ENCODE peak calls at places on chromosomes 12 and 14, in ten cellular contexts. One of them, this sample, is unnamed.

GRCh38 chr12:108619369-108620160 is 14.1 kb downstream of the SELPLG start:
- DNase-seq in GM23248: no peak
- DNase-seq in lower lobe of right lung: no peak
- DNase-seq in iris pigment epithelial cell: no peak
- DNase-seq in EH: no peak
- DNase-seq in HFF-Myc: no peak
- DNase-seq in HEK293T: no peak
- DNase-seq in fibroblast of lung: no peak
- DNase-seq in activated T-cell treated with anti-CD3 and anti-CD28 coated beads, Interleukin-2, amount 50 U/mL, for 48 hours: no peak
- DNase-seq in right atrium auricular region: no peak
- DNase-seq in this sample: no peak

GRCh38 chr12:55681142-55682077 is 26.3 kb downstream of the ITGA7 start:
- DNase-seq in iris pigment epithelial cell: peak
- DNase-seq in GM23248: peak
- DNase-seq in EH: peak
- DNase-seq in HEK293T: peak
- DNase-seq in HFF-Myc: peak
- DNase-seq in right atrium auricular region: peak
- DNase-seq in lower lobe of right lung: peak
- DNase-seq in fibroblast of lung: peak
- DNase-seq in activated T-cell treated with anti-CD3 and anti-CD28 coated beads, Interleukin-2, amount 50 U/mL, for 48 hours: no peak
- DNase-seq in this sample: peak

GRCh38 chr14:69858801-69859200 is 20.4 kb upstream of the SMOC1 start:
- DNase-seq in activated T-cell treated with anti-CD3 and anti-CD28 coated beads, Interleukin-2, amount 50 U/mL, for 48 hours: no peak
- DNase-seq in EH: no peak
- DNase-seq in HEK293T: no peak
- DNase-seq in iris pigment epithelial cell: no peak
- DNase-seq in HFF-Myc: no peak
- DNase-seq in GM23248: no peak
- DNase-seq in lower lobe of right lung: no peak
- DNase-seq in fibroblast of lung: no peak
- DNase-seq in right atrium auricular region: no peak
- DNase-seq in this sample: no peak

GRCh38 chr14:75979071-75979571 is 2.7 kb downstream of the TGFB3 start:
- DNase-seq in EH: peak
- DNase-seq in iris pigment epithelial cell: peak
- DNase-seq in activated T-cell treated with anti-CD3 and anti-CD28 coated beads, Interleukin-2, amount 50 U/mL, for 48 hours: peak
- DNase-seq in GM23248: peak
- DNase-seq in HFF-Myc: no peak
- DNase-seq in fibroblast of lung: peak
- DNase-seq in lower lobe of right lung: no peak
- DNase-seq in right atrium auricular region: no peak
- DNase-seq in HEK293T: peak
- DNase-seq in this sample: peak

GRCh38 chr12:71057330-71057729 is 100.5 kb downstream of the TSPAN8 start:
- DNase-seq in activated T-cell treated with anti-CD3 and anti-CD28 coated beads, Interleukin-2, amount 50 U/mL, for 48 hours: no peak
- DNase-seq in lower lobe of right lung: no peak
- DNase-seq in iris pigment epithelial cell: no peak
- DNase-seq in fibroblast of lung: peak
- DNase-seq in HFF-Myc: no peak
- DNase-seq in right atrium auricular region: no peak
- DNase-seq in EH: no peak
- DNase-seq in HEK293T: no peak
- DNase-seq in GM23248: no peak
- DNase-seq in this sample: peak

GRCh38 chr12:116556964-116557706 is 2.0 kb upstream of the MAP1LC3B2 start:
- DNase-seq in lower lobe of right lung: no peak
- DNase-seq in HEK293T: no peak
- DNase-seq in EH: peak
- DNase-seq in HFF-Myc: no peak
- DNase-seq in iris pigment epithelial cell: peak
- DNase-seq in right atrium auricular region: no peak
- DNase-seq in fibroblast of lung: no peak
- DNase-seq in GM23248: peak
- DNase-seq in activated T-cell treated with anti-CD3 and anti-CD28 coated beads, Interleukin-2, amount 50 U/mL, for 48 hours: no peak
- DNase-seq in this sample: no peak

GRCh38 chr12:127293507-127294310 is 973.3 kb upstream of the TMEM132C start:
- DNase-seq in HEK293T: peak
- DNase-seq in EH: peak
- DNase-seq in fibroblast of lung: peak
- DNase-seq in activated T-cell treated with anti-CD3 and anti-CD28 coated beads, Interleukin-2, amount 50 U/mL, for 48 hours: peak
- DNase-seq in lower lobe of right lung: peak
- DNase-seq in iris pigment epithelial cell: peak
- DNase-seq in HFF-Myc: peak
- DNase-seq in right atrium auricular region: peak
- DNase-seq in GM23248: peak
- DNase-seq in this sample: peak

GRCh38 chr14:32414808-32415255 is 85.7 kb downstream of the AKAP6 start:
- DNase-seq in fibroblast of lung: peak
- DNase-seq in iris pigment epithelial cell: peak
- DNase-seq in EH: peak
- DNase-seq in HEK293T: no peak
- DNase-seq in activated T-cell treated with anti-CD3 and anti-CD28 coated beads, Interleukin-2, amount 50 U/mL, for 48 hours: no peak
- DNase-seq in lower lobe of right lung: no peak
- DNase-seq in GM23248: peak
- DNase-seq in HFF-Myc: no peak
- DNase-seq in right atrium auricular region: no peak
- DNase-seq in this sample: peak

GRCh38 chr12:110853856-110854255 is 7.1 kb downstream of the CCDC63 start:
- DNase-seq in GM23248: no peak
- DNase-seq in EH: peak
- DNase-seq in iris pigment epithelial cell: no peak
- DNase-seq in right atrium auricular region: no peak
- DNase-seq in HEK293T: no peak
- DNase-seq in lower lobe of right lung: no peak
- DNase-seq in activated T-cell treated with anti-CD3 and anti-CD28 coated beads, Interleukin-2, amount 50 U/mL, for 48 hours: no peak
- DNase-seq in HFF-Myc: no peak
- DNase-seq in fibroblast of lung: peak
- DNase-seq in this sample: no peak

GRCh38 chr12:53097207-53097563 is 282 bp upstream of the IGFBP6 start:
- DNase-seq in HEK293T: no peak
- DNase-seq in lower lobe of right lung: no peak
- DNase-seq in EH: peak
- DNase-seq in activated T-cell treated with anti-CD3 and anti-CD28 coated beads, Interleukin-2, amount 50 U/mL, for 48 hours: no peak
- DNase-seq in right atrium auricular region: no peak
- DNase-seq in fibroblast of lung: peak
- DNase-seq in iris pigment epithelial cell: peak
- DNase-seq in GM23248: peak
- DNase-seq in HFF-Myc: no peak
- DNase-seq in this sample: no peak

GRCh38 chr12:116684891-116685290 is 53.0 kb downstream of the SPRING1 start:
- DNase-seq in lower lobe of right lung: no peak
- DNase-seq in HFF-Myc: no peak
- DNase-seq in fibroblast of lung: no peak
- DNase-seq in EH: no peak
- DNase-seq in right atrium auricular region: no peak
- DNase-seq in HEK293T: no peak
- DNase-seq in GM23248: no peak
- DNase-seq in activated T-cell treated with anti-CD3 and anti-CD28 coated beads, Interleukin-2, amount 50 U/mL, for 48 hours: no peak
- DNase-seq in iris pigment epithelial cell: no peak
- DNase-seq in this sample: no peak

GRCh38 chr14:45893127-45893526 is 640.1 kb upstream of the MIS18BP1 start:
- DNase-seq in HFF-Myc: no peak
- DNase-seq in iris pigment epithelial cell: no peak
- DNase-seq in activated T-cell treated with anti-CD3 and anti-CD28 coated beads, Interleukin-2, amount 50 U/mL, for 48 hours: no peak
- DNase-seq in lower lobe of right lung: no peak
- DNase-seq in EH: no peak
- DNase-seq in right atrium auricular region: no peak
- DNase-seq in HEK293T: no peak
- DNase-seq in fibroblast of lung: no peak
- DNase-seq in GM23248: no peak
- DNase-seq in this sample: no peak

GRCh38 chr12:76586764-76587395 is 27.3 kb upstream of the OSBPL8 start:
- DNase-seq in GM23248: peak
- DNase-seq in iris pigment epithelial cell: peak
- DNase-seq in fibroblast of lung: peak
- DNase-seq in lower lobe of right lung: no peak
- DNase-seq in activated T-cell treated with anti-CD3 and anti-CD28 coated beads, Interleukin-2, amount 50 U/mL, for 48 hours: no peak
- DNase-seq in HFF-Myc: no peak
- DNase-seq in HEK293T: peak
- DNase-seq in right atrium auricular region: no peak
- DNase-seq in EH: peak
- DNase-seq in this sample: peak

GRCh38 chr14:94026173-94026885 is at the start of gene OTUB2:
- DNase-seq in HEK293T: peak
- DNase-seq in fibroblast of lung: peak
- DNase-seq in EH: peak
- DNase-seq in activated T-cell treated with anti-CD3 and anti-CD28 coated beads, Interleukin-2, amount 50 U/mL, for 48 hours: peak
- DNase-seq in iris pigment epithelial cell: peak
- DNase-seq in HFF-Myc: peak
- DNase-seq in lower lobe of right lung: peak
- DNase-seq in right atrium auricular region: peak
- DNase-seq in GM23248: peak
- DNase-seq in this sample: peak

GRCh38 chr12:120844768-120845449 is 59.2 kb downstream of the SPPL3 start:
- DNase-seq in fibroblast of lung: no peak
- DNase-seq in GM23248: no peak
- DNase-seq in HEK293T: no peak
- DNase-seq in activated T-cell treated with anti-CD3 and anti-CD28 coated beads, Interleukin-2, amount 50 U/mL, for 48 hours: no peak
- DNase-seq in HFF-Myc: no peak
- DNase-seq in iris pigment epithelial cell: no peak
- DNase-seq in right atrium auricular region: no peak
- DNase-seq in lower lobe of right lung: no peak
- DNase-seq in EH: no peak
- DNase-seq in this sample: no peak

GRCh38 chr14:50714452-50715073 is 46.5 kb upstream of the SAV1 start:
- DNase-seq in iris pigment epithelial cell: peak
- DNase-seq in fibroblast of lung: peak
- DNase-seq in activated T-cell treated with anti-CD3 and anti-CD28 coated beads, Interleukin-2, amount 50 U/mL, for 48 hours: no peak
- DNase-seq in right atrium auricular region: no peak
- DNase-seq in HEK293T: peak
- DNase-seq in EH: peak
- DNase-seq in HFF-Myc: peak
- DNase-seq in GM23248: peak
- DNase-seq in lower lobe of right lung: no peak
- DNase-seq in this sample: peak

GRCh38 chr12:14410841-14411569 is 45.5 kb downstream of the ATF7IP start:
- DNase-seq in right atrium auricular region: no peak
- DNase-seq in HEK293T: no peak
- DNase-seq in fibroblast of lung: no peak
- DNase-seq in HFF-Myc: no peak
- DNase-seq in iris pigment epithelial cell: peak
- DNase-seq in activated T-cell treated with anti-CD3 and anti-CD28 coated beads, Interleukin-2, amount 50 U/mL, for 48 hours: no peak
- DNase-seq in EH: peak
- DNase-seq in GM23248: peak
- DNase-seq in lower lobe of right lung: no peak
- DNase-seq in this sample: no peak

This sample was measured in fibroblast of gingiva.